ENCODE peak calls at places on chromosomes 1 and 21, in ten cellular contexts. One of them, this sample, is unnamed.
A peak's percentile ranks its signal among the peaks of the same experiment; 100 is the strongest.

GRCh38 chr1:193322218-193322617 is 135.8 kb upstream of the B3GALT2 start:
- DNase-seq in stimulated activated CD4-positive, alpha-beta T cell treated with anti-CD3 and anti-CD28 coated beads, Interleukin-15, amount 100 ng/mL, for 24 hours: no peak
- DNase-seq in LHCN-M2: peak; percentile 84
- DNase-seq in epithelial cell of esophagus: peak; percentile 77
- DNase-seq in osteocyte: no peak
- DNase-seq in Daoy: peak; percentile 76
- DNase-seq in H54: peak; percentile 5
- DNase-seq in kidney glomerular epithelial cell: peak; percentile 84
- DNase-seq in posterior cingulate gyrus: no peak
- DNase-seq in activated gamma-delta T cell: no peak
- DNase-seq in this sample: peak; percentile 48

GRCh38 chr1:41639332-41639936 is 155.0 kb upstream of the EDN2 start:
- DNase-seq in stimulated activated CD4-positive, alpha-beta T cell treated with anti-CD3 and anti-CD28 coated beads, Interleukin-15, amount 100 ng/mL, for 24 hours: peak; percentile 80
- DNase-seq in LHCN-M2: peak; percentile 82
- DNase-seq in epithelial cell of esophagus: peak; percentile 62
- DNase-seq in osteocyte: no peak
- DNase-seq in Daoy: peak; percentile 92
- DNase-seq in H54: peak; percentile 75
- DNase-seq in kidney glomerular epithelial cell: no peak
- DNase-seq in posterior cingulate gyrus: peak; percentile 95
- DNase-seq in activated gamma-delta T cell: no peak
- DNase-seq in this sample: no peak

GRCh38 chr1:219489636-219490035 is 123.3 kb downstream of the ZC3H11B start:
- DNase-seq in stimulated activated CD4-positive, alpha-beta T cell treated with anti-CD3 and anti-CD28 coated beads, Interleukin-15, amount 100 ng/mL, for 24 hours: no peak
- DNase-seq in LHCN-M2: no peak
- DNase-seq in epithelial cell of esophagus: no peak
- DNase-seq in osteocyte: no peak
- DNase-seq in Daoy: no peak
- DNase-seq in H54: no peak
- DNase-seq in kidney glomerular epithelial cell: no peak
- DNase-seq in posterior cingulate gyrus: no peak
- DNase-seq in activated gamma-delta T cell: no peak
- DNase-seq in this sample: no peak

GRCh38 chr1:15952317-15953258 is 23.3 kb downstream of the ZBTB17 start:
- DNase-seq in stimulated activated CD4-positive, alpha-beta T cell treated with anti-CD3 and anti-CD28 coated beads, Interleukin-15, amount 100 ng/mL, for 24 hours: peak; percentile 67
- DNase-seq in LHCN-M2: peak; percentile 98
- DNase-seq in epithelial cell of esophagus: peak; percentile 99
- DNase-seq in osteocyte: peak; percentile 83
- DNase-seq in Daoy: peak; percentile 97
- DNase-seq in H54: peak; percentile 83
- DNase-seq in kidney glomerular epithelial cell: peak; percentile 88
- DNase-seq in posterior cingulate gyrus: no peak
- DNase-seq in activated gamma-delta T cell: no peak
- DNase-seq in this sample: peak; percentile 70

GRCh38 chr1:2212542-2213491 is 15.3 kb upstream of the SKI start:
- DNase-seq in stimulated activated CD4-positive, alpha-beta T cell treated with anti-CD3 and anti-CD28 coated beads, Interleukin-15, amount 100 ng/mL, for 24 hours: peak; percentile 69
- DNase-seq in LHCN-M2: peak; percentile 94
- DNase-seq in epithelial cell of esophagus: peak; percentile 74
- DNase-seq in osteocyte: peak; percentile 96
- DNase-seq in Daoy: peak; percentile 97
- DNase-seq in H54: peak; percentile 87
- DNase-seq in kidney glomerular epithelial cell: peak; percentile 90
- DNase-seq in posterior cingulate gyrus: peak; percentile 98
- DNase-seq in activated gamma-delta T cell: no peak
- DNase-seq in this sample: peak; percentile 80

GRCh38 chr1:165520646-165521045 is 23.2 kb upstream of the LRRC52 start:
- DNase-seq in stimulated activated CD4-positive, alpha-beta T cell treated with anti-CD3 and anti-CD28 coated beads, Interleukin-15, amount 100 ng/mL, for 24 hours: no peak
- DNase-seq in LHCN-M2: no peak
- DNase-seq in epithelial cell of esophagus: no peak
- DNase-seq in osteocyte: no peak
- DNase-seq in Daoy: no peak
- DNase-seq in H54: no peak
- DNase-seq in kidney glomerular epithelial cell: no peak
- DNase-seq in posterior cingulate gyrus: no peak
- DNase-seq in activated gamma-delta T cell: no peak
- DNase-seq in this sample: no peak

GRCh38 chr1:154974086-154974807 is at the start of gene CKS1B:
- DNase-seq in stimulated activated CD4-positive, alpha-beta T cell treated with anti-CD3 and anti-CD28 coated beads, Interleukin-15, amount 100 ng/mL, for 24 hours: peak; percentile 96
- DNase-seq in LHCN-M2: peak; percentile 100
- DNase-seq in epithelial cell of esophagus: peak; percentile 100
- DNase-seq in osteocyte: peak; percentile 99
- DNase-seq in Daoy: peak; percentile 100
- DNase-seq in H54: peak; percentile 86
- DNase-seq in kidney glomerular epithelial cell: peak; percentile 100
- DNase-seq in posterior cingulate gyrus: peak; percentile 99
- DNase-seq in activated gamma-delta T cell: peak; percentile 81
- DNase-seq in this sample: peak; percentile 100

GRCh38 chr1:212916395-212917133 is 33.8 kb upstream of the VASH2 start:
- DNase-seq in stimulated activated CD4-positive, alpha-beta T cell treated with anti-CD3 and anti-CD28 coated beads, Interleukin-15, amount 100 ng/mL, for 24 hours: peak; percentile 13
- DNase-seq in LHCN-M2: peak; percentile 68
- DNase-seq in epithelial cell of esophagus: peak; percentile 54
- DNase-seq in osteocyte: no peak
- DNase-seq in Daoy: peak; percentile 75
- DNase-seq in H54: no peak
- DNase-seq in kidney glomerular epithelial cell: no peak
- DNase-seq in posterior cingulate gyrus: peak; percentile 96
- DNase-seq in activated gamma-delta T cell: no peak
- DNase-seq in this sample: no peak

GRCh38 chr1:83694449-83694848 is 304.5 kb downstream of the TTLL7 start:
- DNase-seq in stimulated activated CD4-positive, alpha-beta T cell treated with anti-CD3 and anti-CD28 coated beads, Interleukin-15, amount 100 ng/mL, for 24 hours: no peak
- DNase-seq in LHCN-M2: no peak
- DNase-seq in epithelial cell of esophagus: no peak
- DNase-seq in osteocyte: no peak
- DNase-seq in Daoy: no peak
- DNase-seq in H54: no peak
- DNase-seq in kidney glomerular epithelial cell: no peak
- DNase-seq in posterior cingulate gyrus: no peak
- DNase-seq in activated gamma-delta T cell: no peak
- DNase-seq in this sample: no peak

GRCh38 chr1:62962794-62963776 is 179.2 kb downstream of the ATG4C start:
- DNase-seq in stimulated activated CD4-positive, alpha-beta T cell treated with anti-CD3 and anti-CD28 coated beads, Interleukin-15, amount 100 ng/mL, for 24 hours: peak; percentile 45
- DNase-seq in LHCN-M2: peak; percentile 36
- DNase-seq in epithelial cell of esophagus: peak; percentile 41
- DNase-seq in osteocyte: no peak
- DNase-seq in Daoy: peak; percentile 65
- DNase-seq in H54: peak; percentile 57
- DNase-seq in kidney glomerular epithelial cell: peak; percentile 8
- DNase-seq in posterior cingulate gyrus: no peak
- DNase-seq in activated gamma-delta T cell: no peak
- DNase-seq in this sample: peak; percentile 5

GRCh38 chr21:25243809-25244208 is 363.5 kb downstream of the MRPL39 start:
- DNase-seq in stimulated activated CD4-positive, alpha-beta T cell treated with anti-CD3 and anti-CD28 coated beads, Interleukin-15, amount 100 ng/mL, for 24 hours: no peak
- DNase-seq in LHCN-M2: no peak
- DNase-seq in epithelial cell of esophagus: no peak
- DNase-seq in osteocyte: no peak
- DNase-seq in Daoy: no peak
- DNase-seq in H54: no peak
- DNase-seq in kidney glomerular epithelial cell: no peak
- DNase-seq in posterior cingulate gyrus: no peak
- DNase-seq in activated gamma-delta T cell: no peak
- DNase-seq in this sample: no peak

GRCh38 chr1:26915204-26915842 is 1.5 kb upstream of the NR0B2 start:
- DNase-seq in stimulated activated CD4-positive, alpha-beta T cell treated with anti-CD3 and anti-CD28 coated beads, Interleukin-15, amount 100 ng/mL, for 24 hours: no peak
- DNase-seq in LHCN-M2: no peak
- DNase-seq in epithelial cell of esophagus: no peak
- DNase-seq in osteocyte: no peak
- DNase-seq in Daoy: no peak
- DNase-seq in H54: no peak
- DNase-seq in kidney glomerular epithelial cell: no peak
- DNase-seq in posterior cingulate gyrus: peak; percentile 26
- DNase-seq in activated gamma-delta T cell: no peak
- DNase-seq in this sample: no peak

GRCh38 chr1:38451541-38451993 is 405.0 kb upstream of the POU3F1 start:
- DNase-seq in stimulated activated CD4-positive, alpha-beta T cell treated with anti-CD3 and anti-CD28 coated beads, Interleukin-15, amount 100 ng/mL, for 24 hours: no peak
- DNase-seq in LHCN-M2: peak; percentile 66
- DNase-seq in epithelial cell of esophagus: peak; percentile 2
- DNase-seq in osteocyte: no peak
- DNase-seq in Daoy: peak; percentile 79
- DNase-seq in H54: no peak
- DNase-seq in kidney glomerular epithelial cell: peak; percentile 12
- DNase-seq in posterior cingulate gyrus: peak; percentile 94
- DNase-seq in activated gamma-delta T cell: no peak
- DNase-seq in this sample: no peak

GRCh38 chr21:32947736-32948135 is 78.0 kb upstream of the OLIG2 start:
- DNase-seq in stimulated activated CD4-positive, alpha-beta T cell treated with anti-CD3 and anti-CD28 coated beads, Interleukin-15, amount 100 ng/mL, for 24 hours: no peak
- DNase-seq in LHCN-M2: no peak
- DNase-seq in epithelial cell of esophagus: no peak
- DNase-seq in osteocyte: no peak
- DNase-seq in Daoy: no peak
- DNase-seq in H54: no peak
- DNase-seq in kidney glomerular epithelial cell: no peak
- DNase-seq in posterior cingulate gyrus: no peak
- DNase-seq in activated gamma-delta T cell: no peak
- DNase-seq in this sample: no peak

GRCh38 chr1:54237656-54238055 is 37.7 kb downstream of the MRPL37 start:
- DNase-seq in stimulated activated CD4-positive, alpha-beta T cell treated with anti-CD3 and anti-CD28 coated beads, Interleukin-15, amount 100 ng/mL, for 24 hours: no peak
- DNase-seq in LHCN-M2: no peak
- DNase-seq in epithelial cell of esophagus: no peak
- DNase-seq in osteocyte: no peak
- DNase-seq in Daoy: no peak
- DNase-seq in H54: no peak
- DNase-seq in kidney glomerular epithelial cell: no peak
- DNase-seq in posterior cingulate gyrus: peak; percentile 56
- DNase-seq in activated gamma-delta T cell: no peak
- DNase-seq in this sample: no peak

GRCh38 chr1:232988572-232989040 is 38.2 kb downstream of the NTPCR start:
- DNase-seq in stimulated activated CD4-positive, alpha-beta T cell treated with anti-CD3 and anti-CD28 coated beads, Interleukin-15, amount 100 ng/mL, for 24 hours: no peak
- DNase-seq in LHCN-M2: peak; percentile 47
- DNase-seq in epithelial cell of esophagus: peak; percentile 3
- DNase-seq in osteocyte: no peak
- DNase-seq in Daoy: peak; percentile 72
- DNase-seq in H54: peak; percentile 53
- DNase-seq in kidney glomerular epithelial cell: peak; percentile 29
- DNase-seq in posterior cingulate gyrus: peak; percentile 90
- DNase-seq in activated gamma-delta T cell: no peak
- DNase-seq in this sample: peak; percentile 38

GRCh38 chr1:179529482-179529881 is 46.3 kb downstream of the NPHS2 start:
- DNase-seq in stimulated activated CD4-positive, alpha-beta T cell treated with anti-CD3 and anti-CD28 coated beads, Interleukin-15, amount 100 ng/mL, for 24 hours: no peak
- DNase-seq in LHCN-M2: no peak
- DNase-seq in epithelial cell of esophagus: no peak
- DNase-seq in osteocyte: no peak
- DNase-seq in Daoy: no peak
- DNase-seq in H54: no peak
- DNase-seq in kidney glomerular epithelial cell: no peak
- DNase-seq in posterior cingulate gyrus: no peak
- DNase-seq in activated gamma-delta T cell: no peak
- DNase-seq in this sample: no peak

GRCh38 chr1:215599418-215599817 is 32.3 kb downstream of the KCTD3 start:
- DNase-seq in stimulated activated CD4-positive, alpha-beta T cell treated with anti-CD3 and anti-CD28 coated beads, Interleukin-15, amount 100 ng/mL, for 24 hours: no peak
- DNase-seq in LHCN-M2: peak; percentile 3
- DNase-seq in epithelial cell of esophagus: peak; percentile 49
- DNase-seq in osteocyte: no peak
- DNase-seq in Daoy: peak; percentile 3
- DNase-seq in H54: no peak
- DNase-seq in kidney glomerular epithelial cell: no peak
- DNase-seq in posterior cingulate gyrus: no peak
- DNase-seq in activated gamma-delta T cell: no peak
- DNase-seq in this sample: no peak

GRCh38 chr1:224253721-224254120 is 70.7 kb downstream of the DEGS1 start:
- DNase-seq in stimulated activated CD4-positive, alpha-beta T cell treated with anti-CD3 and anti-CD28 coated beads, Interleukin-15, amount 100 ng/mL, for 24 hours: no peak
- DNase-seq in LHCN-M2: no peak
- DNase-seq in epithelial cell of esophagus: peak; percentile 21
- DNase-seq in osteocyte: no peak
- DNase-seq in Daoy: no peak
- DNase-seq in H54: peak; percentile 14
- DNase-seq in kidney glomerular epithelial cell: no peak
- DNase-seq in posterior cingulate gyrus: no peak
- DNase-seq in activated gamma-delta T cell: no peak
- DNase-seq in this sample: no peak

GRCh38 chr1:67833595-67833926 is 294 bp upstream of the GNG12 start:
- DNase-seq in stimulated activated CD4-positive, alpha-beta T cell treated with anti-CD3 and anti-CD28 coated beads, Interleukin-15, amount 100 ng/mL, for 24 hours: no peak
- DNase-seq in LHCN-M2: peak; percentile 70
- DNase-seq in epithelial cell of esophagus: no peak
- DNase-seq in osteocyte: peak; percentile 89
- DNase-seq in Daoy: no peak
- DNase-seq in H54: no peak
- DNase-seq in kidney glomerular epithelial cell: no peak
- DNase-seq in posterior cingulate gyrus: no peak
- DNase-seq in activated gamma-delta T cell: no peak
- DNase-seq in this sample: no peak

GRCh38 chr1:214473392-214473791 is 78.0 kb downstream of the PTPN14 start:
- DNase-seq in stimulated activated CD4-positive, alpha-beta T cell treated with anti-CD3 and anti-CD28 coated beads, Interleukin-15, amount 100 ng/mL, for 24 hours: no peak
- DNase-seq in LHCN-M2: peak; percentile 31
- DNase-seq in epithelial cell of esophagus: peak; percentile 80
- DNase-seq in osteocyte: no peak
- DNase-seq in Daoy: no peak
- DNase-seq in H54: no peak
- DNase-seq in kidney glomerular epithelial cell: no peak
- DNase-seq in posterior cingulate gyrus: no peak
- DNase-seq in activated gamma-delta T cell: no peak
- DNase-seq in this sample: no peak

GRCh38 chr1:72397786-72398185 is 115.4 kb upstream of the NEGR1 start:
- DNase-seq in stimulated activated CD4-positive, alpha-beta T cell treated with anti-CD3 and anti-CD28 coated beads, Interleukin-15, amount 100 ng/mL, for 24 hours: no peak
- DNase-seq in LHCN-M2: peak; percentile 83
- DNase-seq in epithelial cell of esophagus: peak; percentile 4
- DNase-seq in osteocyte: no peak
- DNase-seq in Daoy: peak; percentile 66
- DNase-seq in H54: no peak
- DNase-seq in kidney glomerular epithelial cell: peak; percentile 14
- DNase-seq in posterior cingulate gyrus: no peak
- DNase-seq in activated gamma-delta T cell: no peak
- DNase-seq in this sample: peak; percentile 4

GRCh38 chr21:42797522-42797921 is 81.8 kb downstream of the WDR4 start:
- DNase-seq in stimulated activated CD4-positive, alpha-beta T cell treated with anti-CD3 and anti-CD28 coated beads, Interleukin-15, amount 100 ng/mL, for 24 hours: no peak
- DNase-seq in LHCN-M2: no peak
- DNase-seq in epithelial cell of esophagus: no peak
- DNase-seq in osteocyte: no peak
- DNase-seq in Daoy: no peak
- DNase-seq in H54: no peak
- DNase-seq in kidney glomerular epithelial cell: no peak
- DNase-seq in posterior cingulate gyrus: no peak
- DNase-seq in activated gamma-delta T cell: no peak
- DNase-seq in this sample: no peak

GRCh38 chr21:37917612-37918011 is 1.4 kb upstream of the KCNJ6 start:
- DNase-seq in stimulated activated CD4-positive, alpha-beta T cell treated with anti-CD3 and anti-CD28 coated beads, Interleukin-15, amount 100 ng/mL, for 24 hours: no peak
- DNase-seq in LHCN-M2: peak; percentile 86
- DNase-seq in epithelial cell of esophagus: peak; percentile 67
- DNase-seq in osteocyte: no peak
- DNase-seq in Daoy: peak; percentile 15
- DNase-seq in H54: no peak
- DNase-seq in kidney glomerular epithelial cell: no peak
- DNase-seq in posterior cingulate gyrus: no peak
- DNase-seq in activated gamma-delta T cell: no peak
- DNase-seq in this sample: no peak

GRCh38 chr1:109304221-109304915 is 2.4 kb downstream of the MYBPHL start:
- DNase-seq in stimulated activated CD4-positive, alpha-beta T cell treated with anti-CD3 and anti-CD28 coated beads, Interleukin-15, amount 100 ng/mL, for 24 hours: no peak
- DNase-seq in LHCN-M2: no peak
- DNase-seq in epithelial cell of esophagus: no peak
- DNase-seq in osteocyte: no peak
- DNase-seq in Daoy: no peak
- DNase-seq in H54: no peak
- DNase-seq in kidney glomerular epithelial cell: no peak
- DNase-seq in posterior cingulate gyrus: peak; percentile 97
- DNase-seq in activated gamma-delta T cell: no peak
- DNase-seq in this sample: no peak

GRCh38 chr21:43304206-43304605 is 122.7 kb downstream of the SIK1 start:
- DNase-seq in stimulated activated CD4-positive, alpha-beta T cell treated with anti-CD3 and anti-CD28 coated beads, Interleukin-15, amount 100 ng/mL, for 24 hours: no peak
- DNase-seq in LHCN-M2: no peak
- DNase-seq in epithelial cell of esophagus: no peak
- DNase-seq in osteocyte: no peak
- DNase-seq in Daoy: no peak
- DNase-seq in H54: no peak
- DNase-seq in kidney glomerular epithelial cell: no peak
- DNase-seq in posterior cingulate gyrus: peak; percentile 43
- DNase-seq in activated gamma-delta T cell: no peak
- DNase-seq in this sample: no peak

GRCh38 chr1:156470483-156470882 is 30.1 kb downstream of the MEF2D start:
- DNase-seq in stimulated activated CD4-positive, alpha-beta T cell treated with anti-CD3 and anti-CD28 coated beads, Interleukin-15, amount 100 ng/mL, for 24 hours: no peak
- DNase-seq in LHCN-M2: no peak
- DNase-seq in epithelial cell of esophagus: no peak
- DNase-seq in osteocyte: no peak
- DNase-seq in Daoy: no peak
- DNase-seq in H54: no peak
- DNase-seq in kidney glomerular epithelial cell: no peak
- DNase-seq in posterior cingulate gyrus: no peak
- DNase-seq in activated gamma-delta T cell: no peak
- DNase-seq in this sample: peak; percentile 0

GRCh38 chr1:15168479-15168878 is 14.9 kb downstream of the TMEM51 start:
- DNase-seq in stimulated activated CD4-positive, alpha-beta T cell treated with anti-CD3 and anti-CD28 coated beads, Interleukin-15, amount 100 ng/mL, for 24 hours: no peak
- DNase-seq in LHCN-M2: peak; percentile 83
- DNase-seq in epithelial cell of esophagus: peak; percentile 97
- DNase-seq in osteocyte: no peak
- DNase-seq in Daoy: peak; percentile 96
- DNase-seq in H54: peak; percentile 30
- DNase-seq in kidney glomerular epithelial cell: peak; percentile 93
- DNase-seq in posterior cingulate gyrus: peak; percentile 16
- DNase-seq in activated gamma-delta T cell: no peak
- DNase-seq in this sample: no peak

This sample was measured in PC-9.